ENCODE peak calls at places on chromosomes 12 and 14, in six cellular contexts. One of them, this sample, is unnamed.

GRCh38 chr14:50943943-50944646 is at the start of gene PYGL:
- DNase-seq in GM18507: no peak
- DNase-seq in left ventricle myocardium superior: peak
- DNase-seq in colonic mucosa: peak
- DNase-seq in T1000: peak
- DNase-seq in psoas muscle: peak
- DNase-seq in this sample: peak

GRCh38 chr14:30420489-30420888 is 138.5 kb upstream of the G2E3 start:
- DNase-seq in GM18507: no peak
- DNase-seq in left ventricle myocardium superior: no peak
- DNase-seq in colonic mucosa: no peak
- DNase-seq in T1000: no peak
- DNase-seq in psoas muscle: no peak
- DNase-seq in this sample: no peak

GRCh38 chr12:100823988-100824387 is 29.4 kb downstream of the ANO4 start:
- DNase-seq in GM18507: no peak
- DNase-seq in left ventricle myocardium superior: no peak
- DNase-seq in colonic mucosa: no peak
- DNase-seq in T1000: no peak
- DNase-seq in psoas muscle: no peak
- DNase-seq in this sample: no peak

GRCh38 chr12:98385636-98386035 is 129.8 kb upstream of the TMPO start:
- DNase-seq in GM18507: no peak
- DNase-seq in left ventricle myocardium superior: no peak
- DNase-seq in colonic mucosa: no peak
- DNase-seq in T1000: no peak
- DNase-seq in psoas muscle: no peak
- DNase-seq in this sample: no peak

GRCh38 chr14:103130965-103131364 is 7.7 kb downstream of the TNFAIP2 start:
- DNase-seq in GM18507: no peak
- DNase-seq in left ventricle myocardium superior: peak
- DNase-seq in colonic mucosa: no peak
- DNase-seq in T1000: no peak
- DNase-seq in psoas muscle: no peak
- DNase-seq in this sample: no peak

GRCh38 chr12:14988035-14988434 is 15.2 kb downstream of the PDE6H start:
- DNase-seq in GM18507: no peak
- DNase-seq in left ventricle myocardium superior: no peak
- DNase-seq in colonic mucosa: no peak
- DNase-seq in T1000: no peak
- DNase-seq in psoas muscle: no peak
- DNase-seq in this sample: no peak

GRCh38 chr12:61504396-61505115 is 755.6 kb upstream of the USP15 start:
- DNase-seq in GM18507: no peak
- DNase-seq in left ventricle myocardium superior: no peak
- DNase-seq in colonic mucosa: no peak
- DNase-seq in T1000: no peak
- DNase-seq in psoas muscle: no peak
- DNase-seq in this sample: no peak

GRCh38 chr12:123076604-123077297 is 74.1 kb downstream of the PITPNM2 start:
- DNase-seq in GM18507: no peak
- DNase-seq in left ventricle myocardium superior: no peak
- DNase-seq in colonic mucosa: no peak
- DNase-seq in T1000: no peak
- DNase-seq in psoas muscle: no peak
- DNase-seq in this sample: no peak

GRCh38 chr14:83757896-83758295 is 1772.0 kb upstream of the FLRT2 start:
- DNase-seq in GM18507: no peak
- DNase-seq in left ventricle myocardium superior: no peak
- DNase-seq in colonic mucosa: no peak
- DNase-seq in T1000: no peak
- DNase-seq in psoas muscle: no peak
- DNase-seq in this sample: no peak

GRCh38 chr12:116890330-116890729 is 9.1 kb upstream of the HRK start:
- DNase-seq in GM18507: no peak
- DNase-seq in left ventricle myocardium superior: no peak
- DNase-seq in colonic mucosa: no peak
- DNase-seq in T1000: no peak
- DNase-seq in psoas muscle: no peak
- DNase-seq in this sample: no peak

GRCh38 chr12:75623631-75624118 is 112.3 kb upstream of the KRR1 start:
- DNase-seq in GM18507: no peak
- DNase-seq in left ventricle myocardium superior: no peak
- DNase-seq in colonic mucosa: no peak
- DNase-seq in T1000: peak
- DNase-seq in psoas muscle: no peak
- DNase-seq in this sample: no peak

GRCh38 chr14:62807636-62808035 is 237.6 kb downstream of the KCNH5 start:
- DNase-seq in GM18507: no peak
- DNase-seq in left ventricle myocardium superior: no peak
- DNase-seq in colonic mucosa: no peak
- DNase-seq in T1000: no peak
- DNase-seq in psoas muscle: no peak
- DNase-seq in this sample: no peak

GRCh38 chr14:102525213-102526143 is 15.9 kb upstream of the ANKRD9 start:
- DNase-seq in GM18507: no peak
- DNase-seq in left ventricle myocardium superior: no peak
- DNase-seq in colonic mucosa: peak
- DNase-seq in T1000: no peak
- DNase-seq in psoas muscle: peak
- DNase-seq in this sample: no peak

GRCh38 chr14:75005357-75005756 is 2.6 kb downstream of the EIF2B2 start:
- DNase-seq in GM18507: no peak
- DNase-seq in left ventricle myocardium superior: no peak
- DNase-seq in colonic mucosa: no peak
- DNase-seq in T1000: no peak
- DNase-seq in psoas muscle: no peak
- DNase-seq in this sample: no peak

GRCh38 chr12:26125451-26126339 is 858 bp upstream of the BHLHE41 start:
- DNase-seq in GM18507: no peak
- DNase-seq in left ventricle myocardium superior: peak
- DNase-seq in colonic mucosa: peak
- DNase-seq in T1000: peak
- DNase-seq in psoas muscle: peak
- DNase-seq in this sample: peak